ENCODE peak calls at places on chromosomes 1 and 21, in four cellular contexts. E is GM20000, F is MM.1S, B is Caco-2. S is an unnamed sample.

GRCh38 chr1:3205815-3206214 is 136.8 kb downstream of the PRDM16 start:
- DNase-seq in E (no peak), F (no peak), B (no peak), S (no peak)

GRCh38 chr1:39293375-39294070 is 89.0 kb downstream of the MACF1 start:
- DNase-seq in E (no peak), F (no peak), B (no peak), S (no peak)

GRCh38 chr1:156709743-156710489 is 4.5 kb upstream of the CRABP2 start:
- DNase-seq in E (no peak), F (no peak), B (no peak), S (no peak)

GRCh38 chr1:197393105-197393504 is 125.1 kb downstream of the CRB1 start:
- DNase-seq in E (no peak), F (no peak), B (no peak), S (no peak)

GRCh38 chr1:19045898-19046889 is 89.7 kb upstream of the IFFO2 start:
- DNase-seq in E (no peak), F (no peak), B (peak), S (no peak)

GRCh38 chr21:43911015-43911934 is 46.3 kb downstream of the AGPAT3 start:
- DNase-seq in E (no peak), F (no peak), B (no peak), S (no peak)

GRCh38 chr1:25472494-25472893 is 41.8 kb downstream of the MACO1 start:
- DNase-seq in E (no peak), F (peak), B (no peak), S (no peak)

GRCh38 chr1:82160036-82160435 is 359.3 kb downstream of the ADGRL2 start:
- DNase-seq in E (no peak), F (no peak), B (no peak), S (no peak)

GRCh38 chr21:41589131-41589530 is 81.2 kb upstream of the TMPRSS2 start:
- DNase-seq in E (no peak), F (no peak), B (no peak), S (no peak)
- TF ChIP-seq CTCF in E (no peak), F (no peak), B (no peak), S (no peak)

GRCh38 chr1:176878750-176879536 is 285.6 kb downstream of the ASTN1 start:
- DNase-seq in E (no peak), F (no peak), B (no peak), S (no peak)
- TF ChIP-seq CTCF in E (peak), F (peak), B (peak), S (no peak)

GRCh38 chr1:88058205-88058604 is 625.9 kb upstream of the PKN2 start:
- DNase-seq in E (no peak), F (peak), B (no peak), S (no peak)

GRCh38 chr1:88061106-88061829 is 622.8 kb upstream of the PKN2 start:
- DNase-seq in E (peak), F (peak), B (peak), S (peak)

GRCh38 chr1:88053065-88053464 is 631.0 kb upstream of the PKN2 start:
- DNase-seq in E (no peak), F (no peak), B (no peak), S (no peak)

GRCh38 chr1:88060112-88060673 is 623.9 kb upstream of the PKN2 start:
- DNase-seq in E (no peak), F (peak), B (no peak), S (no peak)

GRCh38 chr1:88056880-88057279 is 627.2 kb upstream of the PKN2 start:
- DNase-seq in E (no peak), F (no peak), B (no peak), S (no peak)
- TF ChIP-seq CTCF in E (no peak), F (no peak), B (no peak), S (no peak)

GRCh38 chr1:173269490-173270230 is 62.5 kb upstream of the TNFSF4 start:
- DNase-seq in E (no peak), F (no peak), B (no peak), S (no peak)
- TF ChIP-seq CTCF in E (no peak), F (no peak), B (no peak), S (no peak)

DNA sequence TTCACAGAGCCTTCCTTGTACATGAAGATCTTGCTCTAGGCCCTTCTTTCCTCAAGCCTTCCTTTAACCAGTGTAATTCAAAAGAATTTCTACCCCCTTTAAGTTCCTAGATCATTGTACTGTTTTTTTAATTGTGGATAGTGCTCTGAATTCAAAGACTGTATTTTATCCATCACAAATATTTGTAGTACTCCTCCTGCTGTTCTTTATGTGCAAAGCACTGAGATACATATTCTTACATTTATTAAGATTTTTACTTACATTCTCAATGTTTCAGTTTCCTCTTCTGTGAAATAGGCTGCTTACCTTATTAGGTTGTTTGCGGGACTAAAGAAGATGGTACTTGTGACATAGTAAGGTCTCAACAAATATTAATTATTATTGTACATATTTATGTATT is 168.8 kb upstream of the PDE4B start:
- DNase-seq in E (no peak), F (no peak), B (no peak), S (no peak)
- TF ChIP-seq CTCF in E (no peak), F (no peak), B (no peak), S (no peak)

GRCh38 chr1:28412731-28413130 is 43.2 kb downstream of the PHACTR4 start:
- DNase-seq in E (no peak), F (no peak), B (no peak), S (no peak)
- TF ChIP-seq CTCF in E (no peak), F (no peak), B (no peak), S (no peak)